ENCODE peak calls at places on chromosomes 11 and 22, in eight cellular contexts. One of them, this sample, is unnamed.

GRCh38 chr11:34154059-34154875 is 48.8 kb downstream of the NAT10 start:
- DNase-seq in choroid plexus epithelial cell: no peak
- DNase-seq in cardiac muscle cell: no peak
- DNase-seq in MM.1S: no peak
- DNase-seq in coronary artery: no peak
- DNase-seq in astrocyte of the cerebellum: no peak
- DNase-seq in lung: no peak
- DNase-seq in uterus: no peak
- DNase-seq in this sample: no peak

GRCh38 chr22:46245515-46245914 is 4.6 kb downstream of the CDPF1 start:
- DNase-seq in choroid plexus epithelial cell: no peak
- DNase-seq in cardiac muscle cell: no peak
- DNase-seq in MM.1S: no peak
- DNase-seq in coronary artery: no peak
- DNase-seq in astrocyte of the cerebellum: no peak
- DNase-seq in lung: no peak
- DNase-seq in uterus: no peak
- DNase-seq in this sample: peak; percentile 18

GRCh38 chr11:44286268-44286880 is 23.6 kb downstream of the ALX4 start:
- DNase-seq in choroid plexus epithelial cell: peak; percentile 69
- DNase-seq in cardiac muscle cell: peak; percentile 73
- DNase-seq in MM.1S: peak; percentile 66
- DNase-seq in coronary artery: no peak
- DNase-seq in astrocyte of the cerebellum: no peak
- DNase-seq in lung: peak; percentile 50
- DNase-seq in uterus: peak; percentile 39
- DNase-seq in this sample: peak; percentile 68

GRCh38 chr22:29478326-29479276 is 1.4 kb upstream of the NEFH start:
- DNase-seq in choroid plexus epithelial cell: peak; percentile 21
- DNase-seq in cardiac muscle cell: peak; percentile 72
- DNase-seq in MM.1S: no peak
- DNase-seq in coronary artery: no peak
- DNase-seq in astrocyte of the cerebellum: no peak
- DNase-seq in lung: no peak
- DNase-seq in uterus: no peak
- DNase-seq in this sample: peak; percentile 21

GRCh38 chr11:133934599-133935550 is 21.9 kb downstream of the IGSF9B start:
- DNase-seq in choroid plexus epithelial cell: no peak
- DNase-seq in cardiac muscle cell: peak; percentile 35
- DNase-seq in MM.1S: no peak
- DNase-seq in coronary artery: no peak
- DNase-seq in astrocyte of the cerebellum: no peak
- DNase-seq in lung: no peak
- DNase-seq in uterus: no peak
- DNase-seq in this sample: peak; percentile 62

GRCh38 chr11:130546901-130547694 is 98.7 kb downstream of the ADAMTS15 start:
- DNase-seq in choroid plexus epithelial cell: no peak
- DNase-seq in cardiac muscle cell: no peak
- DNase-seq in MM.1S: no peak
- DNase-seq in coronary artery: no peak
- DNase-seq in astrocyte of the cerebellum: no peak
- DNase-seq in lung: no peak
- DNase-seq in uterus: no peak
- DNase-seq in this sample: no peak

GRCh38 chr11:126403039-126403438 is 47.6 kb downstream of the ST3GAL4 start:
- DNase-seq in choroid plexus epithelial cell: no peak
- DNase-seq in cardiac muscle cell: no peak
- DNase-seq in MM.1S: no peak
- DNase-seq in coronary artery: no peak
- DNase-seq in astrocyte of the cerebellum: no peak
- DNase-seq in lung: no peak
- DNase-seq in uterus: no peak
- DNase-seq in this sample: no peak

GRCh38 chr11:117202386-117203068 is 3.4 kb downstream of the TAGLN start:
- DNase-seq in choroid plexus epithelial cell: no peak
- DNase-seq in cardiac muscle cell: no peak
- DNase-seq in MM.1S: no peak
- DNase-seq in coronary artery: no peak
- DNase-seq in astrocyte of the cerebellum: no peak
- DNase-seq in lung: no peak
- DNase-seq in uterus: no peak
- DNase-seq in this sample: no peak

GRCh38 chr22:29341849-29342127 is 26.3 kb upstream of the RASL10A start:
- DNase-seq in choroid plexus epithelial cell: no peak
- DNase-seq in cardiac muscle cell: no peak
- DNase-seq in MM.1S: no peak
- DNase-seq in coronary artery: no peak
- DNase-seq in astrocyte of the cerebellum: no peak
- DNase-seq in lung: no peak
- DNase-seq in uterus: no peak
- DNase-seq in this sample: no peak

GRCh38 chr11:71946144-71946571 is 17.3 kb downstream of the RNF121 start:
- DNase-seq in choroid plexus epithelial cell: peak; percentile 61
- DNase-seq in cardiac muscle cell: no peak
- DNase-seq in MM.1S: no peak
- DNase-seq in coronary artery: no peak
- DNase-seq in astrocyte of the cerebellum: no peak
- DNase-seq in lung: no peak
- DNase-seq in uterus: no peak
- DNase-seq in this sample: peak; percentile 55

GRCh38 chr11:85095239-85095638 is 531.9 kb downstream of the DLG2 start:
- DNase-seq in choroid plexus epithelial cell: no peak
- DNase-seq in cardiac muscle cell: no peak
- DNase-seq in MM.1S: no peak
- DNase-seq in coronary artery: no peak
- DNase-seq in astrocyte of the cerebellum: no peak
- DNase-seq in lung: no peak
- DNase-seq in uterus: no peak
- DNase-seq in this sample: no peak

GRCh38 chr11:9396752-9397151 is 12.3 kb downstream of the IPO7 start:
- DNase-seq in choroid plexus epithelial cell: no peak
- DNase-seq in cardiac muscle cell: no peak
- DNase-seq in MM.1S: no peak
- DNase-seq in coronary artery: no peak
- DNase-seq in astrocyte of the cerebellum: no peak
- DNase-seq in lung: no peak
- DNase-seq in uterus: no peak
- DNase-seq in this sample: no peak

GRCh38 chr11:9396310-9396709 is 11.9 kb downstream of the IPO7 start:
- DNase-seq in choroid plexus epithelial cell: no peak
- DNase-seq in cardiac muscle cell: no peak
- DNase-seq in MM.1S: no peak
- DNase-seq in coronary artery: no peak
- DNase-seq in astrocyte of the cerebellum: no peak
- DNase-seq in lung: no peak
- DNase-seq in uterus: no peak
- DNase-seq in this sample: no peak

GRCh38 chr11:9399466-9399865 is 15.0 kb downstream of the IPO7 start:
- DNase-seq in choroid plexus epithelial cell: no peak
- DNase-seq in cardiac muscle cell: no peak
- DNase-seq in MM.1S: no peak
- DNase-seq in coronary artery: no peak
- DNase-seq in astrocyte of the cerebellum: no peak
- DNase-seq in lung: no peak
- DNase-seq in uterus: no peak
- DNase-seq in this sample: no peak

DNA sequence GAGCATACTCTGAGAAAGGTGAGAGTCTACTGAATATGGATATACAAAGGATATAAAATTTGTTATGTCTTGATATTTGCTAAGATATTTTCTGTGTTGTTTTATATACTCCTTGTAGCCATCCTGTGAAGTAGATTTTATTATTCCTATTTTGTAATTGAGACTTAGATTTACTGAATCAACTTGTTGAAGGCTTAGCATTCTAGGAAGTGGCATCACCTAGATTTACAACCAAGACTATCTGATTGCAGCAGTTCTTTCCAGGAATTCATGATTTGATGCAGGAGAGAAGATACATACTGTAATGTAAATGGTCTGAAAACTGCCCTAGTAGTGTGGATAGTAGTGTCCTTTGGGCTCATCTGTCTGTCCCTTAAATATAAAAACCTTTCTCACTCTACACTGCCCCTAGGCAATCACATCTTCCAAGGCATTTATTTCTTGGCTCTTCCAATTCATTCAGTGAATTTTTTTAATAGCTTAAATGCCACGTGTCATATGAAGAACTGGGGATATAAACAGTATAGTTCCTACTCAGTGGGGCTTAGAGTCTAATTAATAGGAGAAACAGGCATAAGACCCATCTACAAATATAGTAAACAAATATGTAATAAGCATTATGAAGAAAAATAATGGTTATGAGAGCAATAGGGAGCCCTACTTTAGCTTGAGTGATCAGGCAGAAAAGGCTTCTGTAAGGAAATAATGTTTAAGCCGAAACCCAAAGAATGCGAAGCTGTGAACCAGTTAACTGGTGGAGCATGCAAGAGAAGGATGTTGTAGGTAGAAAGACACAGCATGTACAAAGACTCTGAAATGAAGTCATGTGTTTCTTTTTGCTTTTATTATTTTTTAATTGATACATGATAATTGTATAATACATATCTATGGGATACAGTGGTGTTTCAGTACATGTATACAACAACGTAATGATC is 13.6 kb downstream of the IPO7 start:
- DNase-seq in choroid plexus epithelial cell: no peak
- DNase-seq in cardiac muscle cell: no peak
- DNase-seq in MM.1S: no peak
- DNase-seq in coronary artery: no peak
- DNase-seq in astrocyte of the cerebellum: no peak
- DNase-seq in lung: no peak
- DNase-seq in uterus: no peak
- DNase-seq in this sample: no peak
- TF ChIP-seq CTCF in choroid plexus epithelial cell: no peak
- TF ChIP-seq CTCF in cardiac muscle cell: no peak
- TF ChIP-seq CTCF in MM.1S: no peak
- TF ChIP-seq CTCF in coronary artery: no peak
- TF ChIP-seq CTCF in astrocyte of the cerebellum: no peak
- TF ChIP-seq CTCF in lung: no peak
- TF ChIP-seq CTCF in uterus: no peak
- TF ChIP-seq CTCF in this sample: no peak

GRCh38 chr22:44364750-44365118 is 52.0 kb upstream of the SHISAL1 start:
- DNase-seq in choroid plexus epithelial cell: no peak
- DNase-seq in cardiac muscle cell: no peak
- DNase-seq in MM.1S: no peak
- DNase-seq in coronary artery: peak; percentile 79
- DNase-seq in astrocyte of the cerebellum: no peak
- DNase-seq in lung: no peak
- DNase-seq in uterus: peak; percentile 17
- DNase-seq in this sample: no peak

GRCh38 chr22:44361391-44362126 is 48.8 kb upstream of the SHISAL1 start:
- DNase-seq in choroid plexus epithelial cell: no peak
- DNase-seq in cardiac muscle cell: no peak
- DNase-seq in MM.1S: no peak
- DNase-seq in coronary artery: peak; percentile 68
- DNase-seq in astrocyte of the cerebellum: no peak
- DNase-seq in lung: no peak
- DNase-seq in uterus: peak; percentile 18
- DNase-seq in this sample: no peak

GRCh38 chr22:44363980-44364749 is 51.4 kb upstream of the SHISAL1 start:
- DNase-seq in choroid plexus epithelial cell: no peak
- DNase-seq in cardiac muscle cell: no peak
- DNase-seq in MM.1S: no peak
- DNase-seq in coronary artery: peak; percentile 88
- DNase-seq in astrocyte of the cerebellum: no peak
- DNase-seq in lung: no peak
- DNase-seq in uterus: peak; percentile 39
- DNase-seq in this sample: no peak

GRCh38 chr22:44362249-44363040 is 49.7 kb upstream of the SHISAL1 start:
- DNase-seq in choroid plexus epithelial cell: no peak
- DNase-seq in cardiac muscle cell: no peak
- DNase-seq in MM.1S: no peak
- DNase-seq in coronary artery: peak; percentile 60
- DNase-seq in astrocyte of the cerebellum: no peak
- DNase-seq in lung: no peak
- DNase-seq in uterus: peak; percentile 9
- DNase-seq in this sample: peak; percentile 14

GRCh38 chr22:44363214-44363979 is 50.6 kb upstream of the SHISAL1 start:
- DNase-seq in choroid plexus epithelial cell: peak; percentile 19
- DNase-seq in cardiac muscle cell: no peak
- DNase-seq in MM.1S: no peak
- DNase-seq in coronary artery: peak; percentile 97
- DNase-seq in astrocyte of the cerebellum: peak; percentile 96
- DNase-seq in lung: peak; percentile 88
- DNase-seq in uterus: peak; percentile 89
- DNase-seq in this sample: peak; percentile 99
- H3K4me3 ChIP-seq in choroid plexus epithelial cell: no peak overlapping the region
- H3K4me3 ChIP-seq in cardiac muscle cell: no peak overlapping the region
- H3K4me3 ChIP-seq in MM.1S: no peak overlapping the region
- H3K4me3 ChIP-seq in coronary artery: peak overlapping the region; percentile 53
- H3K4me3 ChIP-seq in astrocyte of the cerebellum: no peak overlapping the region
- H3K4me3 ChIP-seq in lung: no peak overlapping the region
- H3K4me3 ChIP-seq in uterus: no peak overlapping the region
- H3K4me3 ChIP-seq in this sample: no peak overlapping the region

DNA sequence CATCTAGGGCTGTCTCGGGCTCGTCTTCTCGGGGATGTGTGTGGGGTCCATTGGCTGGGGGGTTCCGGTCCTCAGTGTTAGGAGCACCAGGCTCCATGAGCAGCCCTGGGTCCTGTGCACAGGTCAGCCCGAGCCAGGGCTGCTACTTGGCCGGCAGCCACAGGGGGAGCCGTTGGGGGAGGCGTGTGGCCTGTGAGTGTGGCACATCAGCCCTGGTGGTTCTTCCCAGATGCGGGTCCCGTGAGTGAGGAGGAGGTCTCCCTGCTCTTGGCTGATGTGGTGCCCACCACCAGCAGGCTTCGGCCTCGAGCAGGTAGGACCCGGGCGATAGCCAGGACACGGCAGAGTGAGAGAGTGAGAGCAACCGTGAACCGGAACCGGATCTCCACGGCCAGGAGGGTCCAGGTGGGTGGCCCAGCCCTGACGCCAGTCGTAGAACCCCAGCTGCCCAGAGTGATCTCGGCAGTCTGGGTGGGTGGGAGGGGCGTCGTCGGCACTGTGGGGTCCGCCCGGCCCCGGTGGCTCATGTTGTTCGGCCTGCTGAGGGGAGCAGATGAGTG is 18.5 kb downstream of the IRF7 start:
- DNase-seq in choroid plexus epithelial cell: no peak
- DNase-seq in cardiac muscle cell: no peak
- DNase-seq in MM.1S: no peak
- DNase-seq in coronary artery: no peak
- DNase-seq in astrocyte of the cerebellum: no peak
- DNase-seq in lung: no peak
- DNase-seq in uterus: no peak
- DNase-seq in this sample: no peak
- TF ChIP-seq CTCF in choroid plexus epithelial cell: peak; percentile 29
- TF ChIP-seq CTCF in cardiac muscle cell: no peak
- TF ChIP-seq CTCF in MM.1S: peak; percentile 18
- TF ChIP-seq CTCF in coronary artery: no peak
- TF ChIP-seq CTCF in astrocyte of the cerebellum: no peak
- TF ChIP-seq CTCF in lung: no peak
- TF ChIP-seq CTCF in uterus: no peak
- TF ChIP-seq CTCF in this sample: no peak

DNA sequence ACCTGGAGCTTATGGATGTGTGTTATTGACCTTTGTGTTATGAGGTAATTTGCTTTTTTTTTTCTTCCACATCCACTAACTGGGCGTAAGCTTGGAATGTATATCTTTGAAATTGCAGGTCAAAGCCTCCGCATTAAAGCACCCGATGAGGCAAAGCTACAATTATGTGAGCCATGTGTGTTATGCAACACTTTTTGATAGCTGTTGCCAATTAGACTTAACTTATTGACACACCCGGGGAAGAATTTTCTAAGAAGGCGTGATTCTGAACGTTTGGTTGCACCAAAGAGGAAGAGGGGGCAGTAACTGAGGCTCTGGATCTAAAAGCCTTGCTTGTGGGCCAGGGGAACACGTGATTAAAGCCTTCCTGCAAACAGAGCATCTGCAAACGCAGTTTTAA is 611 bp upstream of the TEX12 start:
- DNase-seq in choroid plexus epithelial cell: peak; percentile 80
- DNase-seq in cardiac muscle cell: no peak
- DNase-seq in MM.1S: no peak
- DNase-seq in coronary artery: no peak
- DNase-seq in astrocyte of the cerebellum: no peak
- DNase-seq in lung: no peak
- DNase-seq in uterus: no peak
- DNase-seq in this sample: peak; percentile 41
- H3K4me3 ChIP-seq in choroid plexus epithelial cell: no peak overlapping the region
- H3K4me3 ChIP-seq in cardiac muscle cell: no peak overlapping the region
- H3K4me3 ChIP-seq in MM.1S: no peak overlapping the region
- H3K4me3 ChIP-seq in coronary artery: no peak overlapping the region
- H3K4me3 ChIP-seq in astrocyte of the cerebellum: no peak overlapping the region
- H3K4me3 ChIP-seq in lung: no peak overlapping the region
- H3K4me3 ChIP-seq in uterus: no peak overlapping the region
- H3K4me3 ChIP-seq in this sample: no peak overlapping the region